ENCODE peak calls at places on chromosome 14, in seven cellular contexts. F is activated CD8-positive, alpha-beta T cell treated with anti-CD3 and anti-CD28 coated beads, Interleukin-2, amount 10 ng/mL, durations not matched to agents 7 days and 5 days; U is Peyer's patch; J is aorta; W is COR-L47; D is RCC 7860; E is HepG2. R is an unnamed sample.

GRCh38 chr14:78254911-78255431 is 84.8 kb downstream of the NRXN3 start:
- DNase-seq in U (no peak), F (peak), E (no peak), J (no peak), W (peak), D (peak), R (no peak)

GRCh38 chr14:105838591-105839424 is 312.4 kb downstream of the TMEM121 start:
- DNase-seq in D (no peak), E (no peak), F (peak), W (no peak), U (peak), J (no peak), R (no peak)

GRCh38 chr14:95265106-95266094 is 54.3 kb downstream of the CLMN start:
- DNase-seq in D (peak), E (peak), F (peak), W (peak), U (peak), J (no peak), R (no peak)

GRCh38 chr14:69987416-69988144 is 108.4 kb downstream of the SMOC1 start:
- DNase-seq in U (no peak), W (no peak), J (no peak), D (no peak), E (no peak), F (no peak), R (peak)

GRCh38 chr14:94000267-94000666 is 3.2 kb downstream of the CCDC197 start:
- DNase-seq in J (no peak), U (no peak), F (no peak), E (no peak), D (no peak), W (no peak), R (no peak)

GRCh38 chr14:22530101-22530500 is 58.9 kb downstream of the DAD1 start:
- DNase-seq in D (no peak), J (no peak), U (no peak), E (no peak), W (no peak), F (no peak), R (no peak)

GRCh38 chr14:32933623-32933942 is 5.1 kb upstream of the NPAS3 start:
- DNase-seq in J (no peak), U (no peak), E (no peak), D (no peak), W (no peak), F (no peak), R (no peak)

GRCh38 chr14:103504991-103505565 is 17.6 kb downstream of the CKB start:
- DNase-seq in E (no peak), J (no peak), D (no peak), U (no peak), F (no peak), W (no peak), R (no peak)

GRCh38 chr14:26794731-26795130 is 196.9 kb upstream of the NOVA1 start:
- DNase-seq in W (no peak), D (peak), F (no peak), U (no peak), J (no peak), E (no peak), R (no peak)

GRCh38 chr14:22390824-22391461 is 198.1 kb downstream of the DAD1 start:
- DNase-seq in F (no peak), W (no peak), D (peak), U (no peak), J (no peak), E (peak), R (no peak)

GRCh38 chr14:33026850-33027420 is 88.3 kb downstream of the NPAS3 start:
- DNase-seq in U (no peak), E (no peak), F (no peak), J (peak), D (no peak), W (no peak), R (no peak)

GRCh38 chr14:93032301-93032929 is 83.3 kb downstream of the ITPK1 start:
- DNase-seq in W (no peak), E (no peak), U (no peak), F (no peak), D (no peak), J (no peak), R (no peak)

GRCh38 chr14:92105845-92106094 is 612 bp downstream of the ATXN3 start:
- DNase-seq in D (no peak), W (no peak), U (peak), E (peak), F (no peak), J (peak), R (no peak)

GRCh38 chr14:105864116-105864515 is 337.7 kb downstream of the TMEM121 start:
- DNase-seq in F (no peak), W (no peak), J (peak), E (no peak), U (no peak), D (no peak), R (peak)

GRCh38 chr14:102826161-102826560 is 48.9 kb downstream of the TRAF3 start:
- DNase-seq in J (no peak), U (no peak), D (no peak), W (no peak), F (no peak), E (no peak), R (no peak)

GRCh38 chr14:31760277-31760676 is 199.1 kb downstream of the NUBPL start:
- DNase-seq in J (no peak), D (no peak), E (no peak), U (no peak), F (no peak), W (no peak), R (no peak)

GRCh38 chr14:64940336-64940910 is 2.1 kb downstream of the GPX2 start:
- DNase-seq in F (no peak), W (no peak), D (no peak), J (no peak), E (no peak), U (no peak), R (no peak)

GRCh38 chr14:78403278-78403815 is 233.2 kb downstream of the NRXN3 start:
- DNase-seq in J (no peak), W (no peak), F (no peak), E (no peak), D (peak), U (no peak), R (no peak)

GRCh38 chr14:105859717-105860614 is 333.6 kb downstream of the TMEM121 start:
- DNase-seq in W (no peak), E (no peak), J (peak), U (peak), D (no peak), F (peak), R (peak)

GRCh38 chr14:65291561-65291960 is 121.0 kb upstream of the FUT8 start:
- DNase-seq in D (no peak), W (no peak), E (no peak), U (no peak), F (no peak), J (no peak), R (no peak)

GRCh38 chr14:58645641-58646040 is 7.9 kb downstream of the DACT1 start:
- DNase-seq in U (no peak), E (no peak), W (no peak), F (no peak), D (no peak), J (no peak), R (no peak)

GRCh38 chr14:54556535-54556934 is 10.4 kb upstream of the SAMD4A start:
- DNase-seq in W (no peak), F (no peak), J (no peak), D (no peak), U (no peak), E (peak), R (no peak)

GRCh38 chr14:101980700-101981099 is 16.3 kb downstream of the DYNC1H1 start:
- DNase-seq in W (no peak), F (no peak), U (no peak), E (peak), D (peak), J (peak), R (no peak)

GRCh38 chr14:99122521-99123125 is 149.4 kb downstream of the BCL11B start:
- DNase-seq in E (no peak), W (no peak), U (no peak), J (peak), D (no peak), F (no peak), R (peak)

GRCh38 chr14:53035796-53036195 is 84.9 kb upstream of the FERMT2 start:
- DNase-seq in F (no peak), W (no peak), E (no peak), U (no peak), J (no peak), D (no peak), R (no peak)

GRCh38 chr14:80942158-80942738 is 710 bp upstream of the CEP128 start:
- DNase-seq in D (no peak), F (no peak), E (no peak), U (no peak), W (no peak), J (no peak), R (no peak)

R was measured in ecto neural progenitor cell.